ENCODE peak calls at places on chromosomes 3 and 15, in six cellular contexts. N is C1 segment of cervical spinal cord, W is glutamatergic neuron, D is heart right ventricle, M is IMR-90, P is tibial artery. V is an unnamed sample.
A peak's percentile ranks its signal among the peaks of the same experiment; 100 is the strongest.

GRCh38 chr3:111762535-111762934 is 96.5 kb upstream of the PHLDB2 start:
- DNase-seq in N (no peak), D (no peak), P (no peak), W (no peak), M (peak; percentile 68), V (no peak)

GRCh38 chr3:158773845-158774542 is 27.9 kb upstream of the MFSD1 start:
- DNase-seq in D (no peak), N (no peak), W (no peak), P (no peak), M (peak; percentile 79), V (no peak)

GRCh38 chr3:169748670-169749069 is 16.2 kb downstream of the TERC start:
- DNase-seq in N (no peak), P (no peak), W (no peak), D (no peak), M (no peak), V (no peak)

GRCh38 chr3:127608362-127608718 is 10.1 kb downstream of the MCM2 start:
- DNase-seq in N (no peak), W (no peak), M (no peak), D (peak; percentile 62), P (no peak), V (no peak)

GRCh38 chr15:80177151-80177550 is 24.4 kb downstream of the FAH start:
- DNase-seq in P (no peak), N (no peak), D (no peak), M (no peak), W (no peak), V (no peak)

GRCh38 chr3:41697702-41698101 is 264.2 kb downstream of the ULK4 start:
- DNase-seq in M (peak; percentile 15), W (no peak), P (no peak), N (no peak), D (no peak), V (no peak)

GRCh38 chr3:52528596-52529375 is 4.9 kb downstream of the NT5DC2 start:
- DNase-seq in D (no peak), M (no peak), N (no peak), W (peak; percentile 10), P (peak; percentile 19), V (no peak)

GRCh38 chr3:50165388-50166308 is 10.5 kb downstream of the SEMA3F start:
- DNase-seq in P (peak; percentile 57), D (peak; percentile 44), W (no peak), N (peak; percentile 50), M (peak; percentile 47), V (no peak)

GRCh38 chr3:36895488-36896409 is 49.1 kb downstream of the TRANK1 start:
- DNase-seq in W (no peak), N (no peak), D (no peak), P (no peak), M (no peak), V (no peak)

GRCh38 chr3:121072128-121072527 is 164.1 kb downstream of the STXBP5L start:
- DNase-seq in P (no peak), W (no peak), D (peak; percentile 15), N (peak; percentile 54), M (no peak), V (no peak)

GRCh38 chr3:20141841-20142240 is 44.2 kb downstream of the SGO1 start:
- DNase-seq in W (peak; percentile 49), N (peak; percentile 93), M (no peak), P (peak; percentile 25), D (peak; percentile 79), V (peak; percentile 82)

GRCh38 chr3:69370156-69370944 is 15.5 kb downstream of the FRMD4B start:
- DNase-seq in W (no peak), N (no peak), D (peak; percentile 82), P (peak; percentile 83), M (no peak), V (no peak)

V was measured in ecto neural progenitor cell.